ENCODE peak calls at places on chromosomes 3 and 15, in eight cellular contexts. M is neural crest cell, N is WTC11, V is T follicular helper cell, H is AG09319, X is PC-9, J is HT1080, C is SK-N-DZ. Q is an unnamed sample.
A peak's percentile ranks its signal among the peaks of the same experiment; 100 is the strongest.

GRCh38 chr3:10978956-10979355 is 13.6 kb upstream of the SLC6A1 start:
- DNase-seq in M (no peak), N (no peak), V (no peak), H (no peak), X (no peak), J (no peak), C (no peak), Q (no peak)

GRCh38 chr15:57216288-57216687 is 160.0 kb upstream of the CGNL1 start:
- DNase-seq in M (no peak), N (no peak), V (no peak), H (no peak), X (no peak), J (peak; percentile 83), C (no peak), Q (peak; percentile 24)

GRCh38 chr3:71168043-71168720 is 415.3 kb downstream of the FOXP1 start:
- DNase-seq in M (no peak), N (no peak), V (no peak), H (peak; percentile 22), X (no peak), J (no peak), C (no peak), Q (no peak)

GRCh38 chr3:105647047-105647446 is 221.8 kb downstream of the CBLB start:
- DNase-seq in M (no peak), N (no peak), V (no peak), H (peak; percentile 52), X (peak; percentile 79), J (peak; percentile 96), C (peak; percentile 35), Q (no peak)

GRCh38 chr15:63444607-63445006 is 59.8 kb upstream of the USP3 start:
- DNase-seq in M (no peak), N (no peak), V (no peak), H (no peak), X (no peak), J (no peak), C (no peak), Q (no peak)

GRCh38 chr15:77342767-77343166 is 77.1 kb downstream of the PEAK1 start:
- DNase-seq in M (no peak), N (no peak), V (no peak), H (no peak), X (no peak), J (no peak), C (no peak), Q (no peak)

GRCh38 chr3:137217733-137218132 is 259.9 kb downstream of the IL20RB start:
- DNase-seq in M (peak; percentile 30), N (peak; percentile 67), V (no peak), H (no peak), X (no peak), J (no peak), C (no peak), Q (peak; percentile 40)

GRCh38 chr3:42117175-42118008 is 26.2 kb downstream of the TRAK1 start:
- DNase-seq in M (no peak), N (peak; percentile 49), V (no peak), H (no peak), X (peak; percentile 52), J (peak; percentile 93), C (no peak), Q (peak; percentile 20)

GRCh38 chr3:47406762-47407149 is 25.9 kb downstream of the PTPN23 start:
- DNase-seq in M (no peak), N (no peak), V (no peak), H (no peak), X (no peak), J (no peak), C (no peak), Q (peak; percentile 94)

GRCh38 chr3:150421256-150421655 is 13.2 kb downstream of the TSC22D2 start:
- DNase-seq in M (no peak), N (no peak), V (no peak), H (no peak), X (no peak), J (no peak), C (no peak), Q (no peak)

GRCh38 chr3:158785972-158786371 is 15.9 kb upstream of the MFSD1 start:
- DNase-seq in M (no peak), N (no peak), V (no peak), H (no peak), X (no peak), J (no peak), C (no peak), Q (no peak)

Q was measured in WERI-Rb-1.